ENCODE peak calls at places on chromosomes 4 and X, in six cellular contexts. One of them, this sample, is unnamed.

GRCh38 chr4:8114456-8115202 is 44.0 kb downstream of the ABLIM2 start:
- DNase-seq in mammary epithelial cell: no peak
- DNase-seq in AG10803: no peak
- DNase-seq in suprapubic skin: no peak
- DNase-seq in left lung: peak; percentile 45
- DNase-seq in HepG2: no peak
- DNase-seq in this sample: no peak

GRCh38 chrX:19893722-19894121 is 6.3 kb upstream of the SH3KBP1 start:
- DNase-seq in mammary epithelial cell: no peak
- DNase-seq in AG10803: peak; percentile 76
- DNase-seq in suprapubic skin: no peak
- DNase-seq in left lung: no peak
- DNase-seq in HepG2: peak; percentile 61
- DNase-seq in this sample: peak; percentile 30

GRCh38 chr4:16205298-16206164 is 20.7 kb downstream of the TAPT1 start:
- DNase-seq in mammary epithelial cell: no peak
- DNase-seq in AG10803: peak; percentile 13
- DNase-seq in suprapubic skin: no peak
- DNase-seq in left lung: no peak
- DNase-seq in HepG2: peak; percentile 31
- DNase-seq in this sample: no peak

GRCh38 chr4:146054676-146055075 is 116.1 kb upstream of the ZNF827 start:
- DNase-seq in mammary epithelial cell: peak; percentile 46
- DNase-seq in AG10803: no peak
- DNase-seq in suprapubic skin: no peak
- DNase-seq in left lung: no peak
- DNase-seq in HepG2: no peak
- DNase-seq in this sample: no peak

GRCh38 chrX:19966056-19966455 is 24.8 kb downstream of the BCLAF3 start:
- DNase-seq in mammary epithelial cell: no peak
- DNase-seq in AG10803: no peak
- DNase-seq in suprapubic skin: no peak
- DNase-seq in left lung: no peak
- DNase-seq in HepG2: no peak
- DNase-seq in this sample: no peak

GRCh38 chrX:22746081-22746480 is 253.7 kb upstream of the DDX53 start:
- DNase-seq in mammary epithelial cell: no peak
- DNase-seq in AG10803: no peak
- DNase-seq in suprapubic skin: no peak
- DNase-seq in left lung: no peak
- DNase-seq in HepG2: no peak
- DNase-seq in this sample: no peak

GRCh38 chr4:15479089-15479912 is 9.6 kb downstream of the CC2D2A start:
- DNase-seq in mammary epithelial cell: peak; percentile 76
- DNase-seq in AG10803: peak; percentile 82
- DNase-seq in suprapubic skin: no peak
- DNase-seq in left lung: no peak
- DNase-seq in HepG2: peak; percentile 77
- DNase-seq in this sample: peak; percentile 91

GRCh38 chr4:74197123-74197522 is 39.2 kb downstream of the MTHFD2L start:
- DNase-seq in mammary epithelial cell: no peak
- DNase-seq in AG10803: no peak
- DNase-seq in suprapubic skin: no peak
- DNase-seq in left lung: no peak
- DNase-seq in HepG2: no peak
- DNase-seq in this sample: no peak

GRCh38 chrX:43592597-43592996 is 63.5 kb upstream of the MAOA start:
- DNase-seq in mammary epithelial cell: peak; percentile 51
- DNase-seq in AG10803: no peak
- DNase-seq in suprapubic skin: no peak
- DNase-seq in left lung: no peak
- DNase-seq in HepG2: no peak
- DNase-seq in this sample: no peak

GRCh38 chr4:185730849-185731608 is 81.0 kb downstream of the SORBS2 start:
- DNase-seq in mammary epithelial cell: peak; percentile 80
- DNase-seq in AG10803: peak; percentile 72
- DNase-seq in suprapubic skin: no peak
- DNase-seq in left lung: no peak
- DNase-seq in HepG2: no peak
- DNase-seq in this sample: peak; percentile 51

GRCh38 chr4:140690093-140690492 is 66.1 kb downstream of the TBC1D9 start:
- DNase-seq in mammary epithelial cell: no peak
- DNase-seq in AG10803: no peak
- DNase-seq in suprapubic skin: no peak
- DNase-seq in left lung: no peak
- DNase-seq in HepG2: no peak
- DNase-seq in this sample: no peak

GRCh38 chr4:52657630-52658501 is 1.2 kb downstream of the USP46 start:
- DNase-seq in mammary epithelial cell: peak; percentile 24
- DNase-seq in AG10803: peak; percentile 63
- DNase-seq in suprapubic skin: peak; percentile 67
- DNase-seq in left lung: no peak
- DNase-seq in HepG2: no peak
- DNase-seq in this sample: peak; percentile 76

GRCh38 chrX:47217121-47217851 is 1.2 kb upstream of the CDK16 start:
- DNase-seq in mammary epithelial cell: peak; percentile 86
- DNase-seq in AG10803: peak; percentile 62
- DNase-seq in suprapubic skin: peak; percentile 78
- DNase-seq in left lung: peak; percentile 94
- DNase-seq in HepG2: peak; percentile 44
- DNase-seq in this sample: peak; percentile 81

GRCh38 chrX:37420179-37420578 is 71.0 kb downstream of the PRRG1 start:
- DNase-seq in mammary epithelial cell: peak; percentile 51
- DNase-seq in AG10803: peak; percentile 15
- DNase-seq in suprapubic skin: no peak
- DNase-seq in left lung: no peak
- DNase-seq in HepG2: no peak
- DNase-seq in this sample: peak; percentile 65

GRCh38 chrX:10055430-10055829 is 88.3 kb downstream of the CLDN34 start:
- DNase-seq in mammary epithelial cell: no peak
- DNase-seq in AG10803: no peak
- DNase-seq in suprapubic skin: no peak
- DNase-seq in left lung: no peak
- DNase-seq in HepG2: no peak
- DNase-seq in this sample: no peak

GRCh38 chrX:2474280-2474962 is 26.4 kb downstream of the DHRSX start:
- DNase-seq in mammary epithelial cell: no peak
- DNase-seq in AG10803: no peak
- DNase-seq in suprapubic skin: peak; percentile 38
- DNase-seq in left lung: no peak
- DNase-seq in HepG2: no peak
- DNase-seq in this sample: no peak

GRCh38 chr4:97912151-97912550 is 231.1 kb downstream of the STPG2 start:
- DNase-seq in mammary epithelial cell: no peak
- DNase-seq in AG10803: no peak
- DNase-seq in suprapubic skin: no peak
- DNase-seq in left lung: no peak
- DNase-seq in HepG2: no peak
- DNase-seq in this sample: no peak

GRCh38 chr4:14809203-14809602 is 193.1 kb upstream of the CPEB2 start:
- DNase-seq in mammary epithelial cell: no peak
- DNase-seq in AG10803: no peak
- DNase-seq in suprapubic skin: no peak
- DNase-seq in left lung: no peak
- DNase-seq in HepG2: no peak
- DNase-seq in this sample: no peak

GRCh38 chrX:39582091-39582490 is 515.7 kb downstream of the BCOR start:
- DNase-seq in mammary epithelial cell: peak; percentile 27
- DNase-seq in AG10803: no peak
- DNase-seq in suprapubic skin: no peak
- DNase-seq in left lung: no peak
- DNase-seq in HepG2: no peak
- DNase-seq in this sample: no peak

GRCh38 chr4:103498161-103499070 is 221.4 kb downstream of the TACR3 start:
- DNase-seq in mammary epithelial cell: peak; percentile 55
- DNase-seq in AG10803: peak; percentile 76
- DNase-seq in suprapubic skin: no peak
- DNase-seq in left lung: no peak
- DNase-seq in HepG2: no peak
- DNase-seq in this sample: no peak

GRCh38 chr4:139655116-139655515 is 10.5 kb upstream of the MGST2 start:
- DNase-seq in mammary epithelial cell: peak; percentile 51
- DNase-seq in AG10803: peak; percentile 72
- DNase-seq in suprapubic skin: no peak
- DNase-seq in left lung: no peak
- DNase-seq in HepG2: peak; percentile 65
- DNase-seq in this sample: peak; percentile 42

GRCh38 chr4:176277162-176277904 is 8.3 kb upstream of the ASB5 start:
- DNase-seq in mammary epithelial cell: peak; percentile 53
- DNase-seq in AG10803: peak; percentile 69
- DNase-seq in suprapubic skin: no peak
- DNase-seq in left lung: no peak
- DNase-seq in HepG2: peak; percentile 39
- DNase-seq in this sample: peak; percentile 76

GRCh38 chr4:186204103-186204559 is 12.8 kb downstream of the CYP4V2 start:
- DNase-seq in mammary epithelial cell: no peak
- DNase-seq in AG10803: no peak
- DNase-seq in suprapubic skin: peak; percentile 70
- DNase-seq in left lung: no peak
- DNase-seq in HepG2: no peak
- DNase-seq in this sample: peak; percentile 84

GRCh38 chr4:155339588-155339987 is 37.2 kb downstream of the MAP9 start:
- DNase-seq in mammary epithelial cell: no peak
- DNase-seq in AG10803: no peak
- DNase-seq in suprapubic skin: no peak
- DNase-seq in left lung: no peak
- DNase-seq in HepG2: peak; percentile 59
- DNase-seq in this sample: no peak

GRCh38 chr4:1815096-1815996 is 22.3 kb downstream of the FGFR3 start:
- DNase-seq in mammary epithelial cell: no peak
- DNase-seq in AG10803: no peak
- DNase-seq in suprapubic skin: no peak
- DNase-seq in left lung: peak; percentile 74
- DNase-seq in HepG2: no peak
- DNase-seq in this sample: no peak

DNA sequence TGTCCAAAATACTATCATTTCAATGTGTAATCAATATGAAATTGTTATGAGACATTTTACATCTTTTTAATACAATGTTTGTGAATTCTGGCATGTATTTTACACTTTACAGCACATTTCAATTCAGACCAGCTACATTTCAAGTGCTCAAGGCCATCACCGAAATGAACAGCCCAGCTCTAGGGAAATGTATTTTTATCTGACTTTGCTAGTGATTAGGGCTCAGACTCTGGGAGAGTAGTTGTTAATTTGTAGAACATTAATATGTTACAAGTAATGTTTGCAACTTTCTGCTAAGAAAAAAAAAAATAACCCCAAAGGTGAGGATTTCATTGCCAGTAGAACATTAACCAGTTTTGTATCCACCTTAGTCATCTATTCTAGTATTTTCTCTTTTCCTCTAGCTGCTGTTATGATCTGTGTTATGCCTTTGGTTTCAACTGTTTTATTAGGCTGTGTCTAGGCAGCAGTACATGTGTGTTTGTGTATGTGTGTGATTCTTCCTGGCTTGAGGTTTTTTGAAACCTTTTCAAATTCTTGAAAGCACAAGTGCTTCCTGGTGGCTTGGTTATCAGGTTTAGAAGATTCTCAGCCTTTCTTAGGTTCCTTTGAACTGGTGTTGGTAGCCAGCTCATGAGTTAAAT is 125.9 kb downstream of the NSUN7 start:
- DNase-seq in mammary epithelial cell: no peak
- DNase-seq in AG10803: no peak
- DNase-seq in suprapubic skin: no peak
- DNase-seq in left lung: no peak
- DNase-seq in HepG2: no peak
- DNase-seq in this sample: no peak
- H3K4me3 ChIP-seq in mammary epithelial cell: no peak overlapping the region
- H3K4me3 ChIP-seq in AG10803: no peak overlapping the region
- H3K4me3 ChIP-seq in suprapubic skin: no peak overlapping the region
- H3K4me3 ChIP-seq in left lung: no peak overlapping the region
- H3K4me3 ChIP-seq in HepG2: no peak overlapping the region
- H3K4me3 ChIP-seq in this sample: no peak overlapping the region

DNA sequence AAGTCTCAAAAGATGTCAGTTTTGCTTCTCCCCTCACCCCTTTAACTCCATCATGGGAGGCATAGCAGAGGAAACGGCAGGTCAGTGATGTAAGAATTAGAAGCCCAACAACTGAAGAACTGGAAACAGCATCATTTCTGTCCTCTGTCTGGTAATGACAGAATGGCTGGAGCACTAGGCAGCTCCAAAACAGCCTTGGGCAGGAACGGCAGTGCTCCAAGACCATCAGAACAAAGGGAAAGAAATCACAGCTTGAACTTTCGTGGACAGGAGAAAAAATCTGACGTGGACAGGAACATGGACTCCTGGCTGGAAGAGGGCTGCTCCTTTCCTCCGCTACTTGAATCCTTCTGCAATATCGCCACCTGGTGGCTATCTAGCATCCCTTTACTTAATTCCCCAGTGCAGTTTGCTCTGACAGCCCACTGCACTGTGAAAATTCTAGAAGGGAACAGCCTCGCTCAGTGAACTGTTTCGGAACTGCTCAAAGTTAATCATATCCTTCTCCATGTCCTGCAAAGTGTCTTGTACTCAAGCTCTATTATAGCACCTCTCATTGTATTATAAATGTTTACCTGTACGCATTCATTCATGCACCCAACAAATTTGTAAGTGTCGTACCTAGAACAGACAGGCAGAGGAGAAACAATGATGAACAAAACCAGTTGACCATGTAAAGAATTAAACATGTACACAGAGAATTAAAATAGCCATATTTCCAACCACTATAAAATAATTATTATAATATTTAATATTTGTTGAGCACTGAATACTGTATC is 20.4 kb downstream of the SLC25A53 start:
- DNase-seq in mammary epithelial cell: peak; percentile 65
- DNase-seq in AG10803: peak; percentile 87
- DNase-seq in suprapubic skin: no peak
- DNase-seq in left lung: no peak
- DNase-seq in HepG2: peak; percentile 70
- DNase-seq in this sample: peak; percentile 88
- TF ChIP-seq CTCF in mammary epithelial cell: peak; percentile 79
- TF ChIP-seq CTCF in AG10803: peak; percentile 72
- TF ChIP-seq CTCF in suprapubic skin: peak; percentile 39
- TF ChIP-seq CTCF in left lung: peak; percentile 62
- TF ChIP-seq CTCF in HepG2: peak; percentile 74
- TF ChIP-seq CTCF in this sample: peak; percentile 67

GRCh38 chr4:156685308-156685707 is 286.3 kb downstream of the PDGFC start:
- DNase-seq in mammary epithelial cell: peak; percentile 29
- DNase-seq in AG10803: no peak
- DNase-seq in suprapubic skin: no peak
- DNase-seq in left lung: no peak
- DNase-seq in HepG2: no peak
- DNase-seq in this sample: no peak
- H3K4me3 ChIP-seq in mammary epithelial cell: no peak overlapping the region
- H3K4me3 ChIP-seq in AG10803: no peak overlapping the region
- H3K4me3 ChIP-seq in suprapubic skin: no peak overlapping the region
- H3K4me3 ChIP-seq in left lung: no peak overlapping the region
- H3K4me3 ChIP-seq in HepG2: no peak overlapping the region
- H3K4me3 ChIP-seq in this sample: no peak overlapping the region

DNA sequence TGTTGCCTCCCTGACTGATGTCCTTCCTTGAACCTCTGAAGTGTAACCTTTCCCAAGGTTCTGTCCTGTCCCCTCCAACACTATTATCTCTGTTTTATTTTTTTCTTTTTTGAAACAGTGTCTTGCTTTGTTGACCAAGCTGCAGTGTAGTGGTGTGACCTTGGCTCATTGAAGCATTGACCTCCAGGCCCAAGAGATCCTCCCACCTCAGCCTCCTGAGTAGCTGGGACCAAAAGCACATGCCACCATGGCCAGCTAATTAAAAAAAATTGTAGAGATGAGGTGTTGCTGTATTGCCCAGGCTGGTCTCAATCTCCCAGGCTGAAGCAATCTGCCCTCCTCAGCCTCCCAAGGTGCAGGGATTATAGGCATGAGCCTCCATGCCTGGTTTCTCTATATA is 59.0 kb downstream of the EDA start:
- DNase-seq in mammary epithelial cell: no peak
- DNase-seq in AG10803: no peak
- DNase-seq in suprapubic skin: no peak
- DNase-seq in left lung: no peak
- DNase-seq in HepG2: no peak
- DNase-seq in this sample: no peak
- TF ChIP-seq CTCF in mammary epithelial cell: no peak
- TF ChIP-seq CTCF in AG10803: no peak
- TF ChIP-seq CTCF in suprapubic skin: no peak
- TF ChIP-seq CTCF in left lung: no peak
- TF ChIP-seq CTCF in HepG2: no peak
- TF ChIP-seq CTCF in this sample: no peak